ENCODE peak calls at places on chromosomes 2 and 18, in four cellular contexts. E is HTR-8/SVneo, F is stomach, Z is astrocyte of the spinal cord. I is an unnamed sample.
A peak's percentile ranks its signal among the peaks of the same experiment; 100 is the strongest.

GRCh38 chr2:236536727-236537398 is 32.8 kb upstream of the ACKR3 start:
- DNase-seq in E (no peak), F (no peak), Z (no peak), I (no peak)

GRCh38 chr2:240211096-240211495 is 70.6 kb upstream of the OTOS start:
- DNase-seq in E (no peak), F (no peak), Z (no peak), I (no peak)

GRCh38 chr2:234705108-234705507 is 208.2 kb upstream of the ARL4C start:
- DNase-seq in E (no peak), F (no peak), Z (peak; percentile 83), I (no peak)

GRCh38 chr2:227818569-227819397 is 5.1 kb downstream of the CCL20 start:
- DNase-seq in E (peak; percentile 9), F (peak; percentile 53), Z (no peak), I (no peak)

GRCh38 chr2:9802576-9802993 is 40.7 kb upstream of the TAF1B start:
- DNase-seq in E (no peak), F (no peak), Z (no peak), I (no peak)

GRCh38 chr18:71327443-71328120 is 1038.7 kb downstream of the SOCS6 start:
- DNase-seq in E (no peak), F (no peak), Z (no peak), I (no peak)

GRCh38 chr2:229257980-229258379 is 13.1 kb downstream of the PID1 start:
- DNase-seq in E (no peak), F (no peak), Z (no peak), I (no peak)

GRCh38 chr2:98461650-98462049 is 17.0 kb downstream of the INPP4A start:
- DNase-seq in E (no peak), F (no peak), Z (no peak), I (no peak)

GRCh38 chr18:39938678-39939077 is 2016.4 kb upstream of the PIK3C3 start:
- DNase-seq in E (no peak), F (no peak), Z (no peak), I (no peak)

GRCh38 chr18:33959609-33960008 is 265.1 kb downstream of the NOL4 start:
- DNase-seq in E (no peak), F (no peak), Z (no peak), I (no peak)

GRCh38 chr2:173983414-173983871 is 18.3 kb upstream of the SP3 start:
- DNase-seq in E (no peak), F (no peak), Z (peak; percentile 71), I (no peak)

GRCh38 chr18:499351-500229 is 911 bp downstream of the COLEC12 start:
- DNase-seq in E (peak; percentile 56), F (peak; percentile 37), Z (peak; percentile 71), I (no peak)

GRCh38 chr2:101821059-101821805 is 123.7 kb downstream of the MAP4K4 start:
- DNase-seq in E (no peak), F (no peak), Z (no peak), I (no peak)

GRCh38 chr2:226151157-226151556 is 648.5 kb downstream of the IRS1 start:
- DNase-seq in E (no peak), F (no peak), Z (no peak), I (no peak)

GRCh38 chr2:26284132-26284531 is 39.4 kb downstream of the HADHB start:
- DNase-seq in E (peak; percentile 69), F (no peak), Z (no peak), I (no peak)

GRCh38 chr2:230908595-230909191 is 16.3 kb downstream of the GPR55 start:
- DNase-seq in E (peak; percentile 80), F (peak; percentile 23), Z (peak; percentile 74), I (no peak)

GRCh38 chr2:31660165-31660564 is 79.4 kb upstream of the SRD5A2 start:
- DNase-seq in E (no peak), F (no peak), Z (no peak), I (no peak)

GRCh38 chr2:203489531-203489930 is 45.6 kb downstream of the RAPH1 start:
- DNase-seq in E (no peak), F (no peak), Z (no peak), I (no peak)

GRCh38 chr2:190867182-190867581 is 13.4 kb upstream of the GLS start:
- DNase-seq in E (no peak), F (no peak), Z (peak; percentile 77), I (no peak)

GRCh38 chr2:138490673-138491494 is 10.7 kb upstream of the SPOPL start:
- DNase-seq in E (no peak), F (no peak), Z (no peak), I (no peak)

GRCh38 chr18:62258606-62259005 is 66.5 kb upstream of the TNFRSF11A start:
- DNase-seq in E (no peak), F (no peak), Z (no peak), I (no peak)

GRCh38 chr18:14947482-14948162 is 199.7 kb downstream of the ANKRD30B start:
- DNase-seq in E (no peak), F (no peak), Z (no peak), I (no peak)

GRCh38 chr2:16665746-16666452 is at the start of gene CYRIA:
- DNase-seq in E (no peak), F (peak; percentile 73), Z (peak; percentile 35), I (no peak)

GRCh38 chr2:127398239-127398590 is 10.4 kb upstream of the MAP3K2 start:
- DNase-seq in E (peak; percentile 91), F (peak; percentile 85), Z (peak; percentile 92), I (no peak)

GRCh38 chr2:236712304-236712703 is 142.7 kb downstream of the ACKR3 start:
- DNase-seq in E (no peak), F (no peak), Z (peak; percentile 77), I (no peak)

GRCh38 chr2:86791574-86791973 is 861 bp upstream of the CD8A start:
- DNase-seq in E (no peak), F (no peak), Z (no peak), I (no peak)

GRCh38 chr2:169046440-169047151 is 15.5 kb upstream of the ABCB11 start:
- DNase-seq in E (no peak), F (peak; percentile 57), Z (no peak), I (no peak)

GRCh38 chr2:105787376-105788318 is 42.9 kb downstream of the NCK2 start:
- DNase-seq in E (no peak), F (no peak), Z (no peak), I (no peak)

GRCh38 chr2:140128909-140129308 is 1348.7 kb upstream of the NXPH2 start:
- DNase-seq in E (no peak), F (no peak), Z (no peak), I (no peak)

GRCh38 chr18:52343138-52343537 is 3.1 kb downstream of the DCC start:
- DNase-seq in E (no peak), F (no peak), Z (peak; percentile 32), I (no peak)

I was measured in NCI-H2081 treated with DMSO at 0.1 percent for 48 hours.